ENCODE peak calls at places on chromosomes 4 and X, in four cellular contexts. U is foreskin fibroblast, R is neural progenitor cell, Z is suprapubic skin. I is an unnamed sample.

GRCh38 chr4:7358100-7358735 is 76.5 kb downstream of the PSAPL1 start:
- DNase-seq in U (peak), Z (no peak), R (no peak), I (peak)

GRCh38 chrX:70033348-70033747 is 16.4 kb downstream of the AWAT2 start:
- DNase-seq in U (peak), R (peak), Z (no peak), I (peak)

GRCh38 chr4:55409468-55410171 is 13.9 kb downstream of the TMEM165 start:
- DNase-seq in Z (no peak), R (peak), U (peak), I (peak)

GRCh38 chr4:7970031-7970946 is 30.6 kb upstream of the AFAP1 start:
- DNase-seq in R (no peak), Z (no peak), U (no peak), I (peak)

GRCh38 chr4:8370106-8370787 is 70.3 kb downstream of the ACOX3 start:
- DNase-seq in Z (no peak), R (no peak), U (no peak), I (no peak)

GRCh38 chr4:159178147-159178541 is 75.3 kb downstream of the RAPGEF2 start:
- DNase-seq in Z (no peak), U (peak), R (no peak), I (no peak)

GRCh38 chr4:94277539-94277938 is 65.1 kb downstream of the HPGDS start:
- DNase-seq in Z (no peak), R (no peak), U (no peak), I (no peak)

GRCh38 chr4:146844761-146845160 is 100.9 kb downstream of the TTC29 start:
- DNase-seq in R (peak), U (no peak), Z (no peak), I (no peak)

GRCh38 chr4:169861592-169861991 is 103.8 kb upstream of the HPF1 start:
- DNase-seq in R (no peak), Z (no peak), U (no peak), I (no peak)

GRCh38 chr4:170111100-170111499 is 21.3 kb upstream of the AADAT start:
- DNase-seq in R (no peak), Z (no peak), U (no peak), I (peak)

GRCh38 chr4:20486433-20486832 is 213.8 kb upstream of the PACRGL start:
- DNase-seq in R (no peak), U (no peak), Z (no peak), I (no peak)
- H3K4me3 ChIP-seq in R (no peak), U (no peak), Z (no peak), I (no peak)

DNA sequence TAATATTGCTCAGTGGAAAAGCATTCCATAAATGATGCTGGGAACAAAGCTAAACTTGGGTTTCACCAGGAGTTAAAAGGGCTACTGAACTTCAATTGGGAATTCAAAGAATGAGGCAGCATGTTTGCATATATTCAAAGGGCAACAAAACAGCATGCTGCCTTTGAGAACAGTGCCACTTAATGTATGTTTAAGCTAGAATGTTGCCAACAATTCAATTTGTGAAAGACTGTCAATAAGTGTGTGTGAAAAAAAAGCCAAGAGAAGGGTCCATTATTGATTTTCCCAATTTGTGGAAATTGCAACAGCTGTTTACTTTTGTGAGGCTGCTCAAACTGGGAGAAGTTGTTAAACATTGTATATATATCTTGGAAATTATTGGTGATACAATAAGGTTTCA is 701.9 kb upstream of the ACTRT1 start:
- DNase-seq in R (no peak), U (no peak), Z (no peak), I (peak)
- H3K4me3 ChIP-seq in R (no peak), U (no peak), Z (no peak), I (no peak)

GRCh38 chr4:88599714-88600113 is 7.4 kb downstream of the HERC3 start:
- DNase-seq in Z (no peak), R (no peak), U (no peak), I (no peak)
- H3K4me3 ChIP-seq in Z (no peak), R (no peak), U (no peak), I (no peak)

GRCh38 chrX:76931518-76931917 is 504.0 kb downstream of the MAGEE1 start:
- DNase-seq in U (no peak), Z (no peak), R (no peak), I (no peak)
- H3K4me3 ChIP-seq in U (no peak), Z (no peak), R (no peak), I (no peak)

GRCh38 chr4:2812600-2812932 is 19.7 kb downstream of the SH3BP2 start:
- DNase-seq in Z (no peak), U (peak), R (no peak), I (no peak)
- H3K4me3 ChIP-seq in Z (peak), U (peak), R (no peak), I (no peak)

I was measured in mesendoderm.